ENCODE peak calls at places on chromosomes 7 and 10, in four cellular contexts. One of them, this sample, is unnamed.
A peak's percentile ranks its signal among the peaks of the same experiment; 100 is the strongest.

GRCh38 chr7:84490661-84491060 is 296.1 kb upstream of the SEMA3A start:
- DNase-seq in fibroblast of mammary gland: peak; percentile 23
- DNase-seq in AG08395: peak; percentile 70
- DNase-seq in activated CD4-positive, alpha-beta T cell treated with anti-CD3 and anti-CD28 coated beads, Interleukin-2, amount 10 ng/mL, durations not matched to agents 7 days and 5 days: no peak
- DNase-seq in this sample: peak; percentile 16

GRCh38 chr7:139731802-139732470 is 45.9 kb downstream of the HIPK2 start:
- DNase-seq in fibroblast of mammary gland: peak; percentile 97
- DNase-seq in AG08395: peak; percentile 82
- DNase-seq in activated CD4-positive, alpha-beta T cell treated with anti-CD3 and anti-CD28 coated beads, Interleukin-2, amount 10 ng/mL, durations not matched to agents 7 days and 5 days: no peak
- DNase-seq in this sample: peak; percentile 99

GRCh38 chr7:2964208-2964607 is 79.5 kb downstream of the CARD11 start:
- DNase-seq in fibroblast of mammary gland: no peak
- DNase-seq in AG08395: no peak
- DNase-seq in activated CD4-positive, alpha-beta T cell treated with anti-CD3 and anti-CD28 coated beads, Interleukin-2, amount 10 ng/mL, durations not matched to agents 7 days and 5 days: no peak
- DNase-seq in this sample: no peak

GRCh38 chr10:97270523-97271154 is 21.8 kb downstream of the ARHGAP19 start:
- DNase-seq in fibroblast of mammary gland: peak; percentile 61
- DNase-seq in AG08395: no peak
- DNase-seq in activated CD4-positive, alpha-beta T cell treated with anti-CD3 and anti-CD28 coated beads, Interleukin-2, amount 10 ng/mL, durations not matched to agents 7 days and 5 days: no peak
- DNase-seq in this sample: peak; percentile 19

GRCh38 chr10:23344251-23344841 is at the start of gene C10orf67:
- DNase-seq in fibroblast of mammary gland: peak; percentile 45
- DNase-seq in AG08395: no peak
- DNase-seq in activated CD4-positive, alpha-beta T cell treated with anti-CD3 and anti-CD28 coated beads, Interleukin-2, amount 10 ng/mL, durations not matched to agents 7 days and 5 days: peak; percentile 32
- DNase-seq in this sample: no peak

GRCh38 chr7:2738766-2739549 is 51.0 kb downstream of the AMZ1 start:
- DNase-seq in fibroblast of mammary gland: no peak
- DNase-seq in AG08395: no peak
- DNase-seq in activated CD4-positive, alpha-beta T cell treated with anti-CD3 and anti-CD28 coated beads, Interleukin-2, amount 10 ng/mL, durations not matched to agents 7 days and 5 days: no peak
- DNase-seq in this sample: no peak

GRCh38 chr7:122397381-122397780 is 92.8 kb upstream of the FEZF1 start:
- DNase-seq in fibroblast of mammary gland: no peak
- DNase-seq in AG08395: no peak
- DNase-seq in activated CD4-positive, alpha-beta T cell treated with anti-CD3 and anti-CD28 coated beads, Interleukin-2, amount 10 ng/mL, durations not matched to agents 7 days and 5 days: no peak
- DNase-seq in this sample: no peak

GRCh38 chr10:12606461-12606860 is 257.1 kb downstream of the CAMK1D start:
- DNase-seq in fibroblast of mammary gland: no peak
- DNase-seq in AG08395: peak; percentile 17
- DNase-seq in activated CD4-positive, alpha-beta T cell treated with anti-CD3 and anti-CD28 coated beads, Interleukin-2, amount 10 ng/mL, durations not matched to agents 7 days and 5 days: no peak
- DNase-seq in this sample: no peak

GRCh38 chr7:19939746-19940145 is 166.3 kb upstream of the TMEM196 start:
- DNase-seq in fibroblast of mammary gland: peak; percentile 97
- DNase-seq in AG08395: peak; percentile 90
- DNase-seq in activated CD4-positive, alpha-beta T cell treated with anti-CD3 and anti-CD28 coated beads, Interleukin-2, amount 10 ng/mL, durations not matched to agents 7 days and 5 days: no peak
- DNase-seq in this sample: peak; percentile 93

GRCh38 chr7:102165136-102165535 is 121.5 kb upstream of the SH2B2 start:
- DNase-seq in fibroblast of mammary gland: peak; percentile 12
- DNase-seq in AG08395: no peak
- DNase-seq in activated CD4-positive, alpha-beta T cell treated with anti-CD3 and anti-CD28 coated beads, Interleukin-2, amount 10 ng/mL, durations not matched to agents 7 days and 5 days: no peak
- DNase-seq in this sample: peak; percentile 20

GRCh38 chr10:66882271-66882670 is 43.6 kb upstream of the LRRTM3 start:
- DNase-seq in fibroblast of mammary gland: no peak
- DNase-seq in AG08395: no peak
- DNase-seq in activated CD4-positive, alpha-beta T cell treated with anti-CD3 and anti-CD28 coated beads, Interleukin-2, amount 10 ng/mL, durations not matched to agents 7 days and 5 days: no peak
- DNase-seq in this sample: no peak

GRCh38 chr10:102540023-102540422 is 36.3 kb downstream of the SUFU start:
- DNase-seq in fibroblast of mammary gland: peak; percentile 43
- DNase-seq in AG08395: peak; percentile 34
- DNase-seq in activated CD4-positive, alpha-beta T cell treated with anti-CD3 and anti-CD28 coated beads, Interleukin-2, amount 10 ng/mL, durations not matched to agents 7 days and 5 days: no peak
- DNase-seq in this sample: peak; percentile 17

GRCh38 chr7:104230606-104231005 is 22.8 kb upstream of the ORC5 start:
- DNase-seq in fibroblast of mammary gland: peak; percentile 45
- DNase-seq in AG08395: no peak
- DNase-seq in activated CD4-positive, alpha-beta T cell treated with anti-CD3 and anti-CD28 coated beads, Interleukin-2, amount 10 ng/mL, durations not matched to agents 7 days and 5 days: no peak
- DNase-seq in this sample: peak; percentile 54

GRCh38 chr7:111735661-111736323 is 173.5 kb upstream of the IMMP2L start:
- DNase-seq in fibroblast of mammary gland: peak; percentile 80
- DNase-seq in AG08395: peak; percentile 83
- DNase-seq in activated CD4-positive, alpha-beta T cell treated with anti-CD3 and anti-CD28 coated beads, Interleukin-2, amount 10 ng/mL, durations not matched to agents 7 days and 5 days: peak; percentile 70
- DNase-seq in this sample: peak; percentile 76

GRCh38 chr7:69714886-69715571 is 116.8 kb downstream of the AUTS2 start:
- DNase-seq in fibroblast of mammary gland: no peak
- DNase-seq in AG08395: no peak
- DNase-seq in activated CD4-positive, alpha-beta T cell treated with anti-CD3 and anti-CD28 coated beads, Interleukin-2, amount 10 ng/mL, durations not matched to agents 7 days and 5 days: no peak
- DNase-seq in this sample: no peak

GRCh38 chr10:99172130-99172738 is 63.4 kb downstream of the HPSE2 start:
- DNase-seq in fibroblast of mammary gland: peak; percentile 60
- DNase-seq in AG08395: peak; percentile 20
- DNase-seq in activated CD4-positive, alpha-beta T cell treated with anti-CD3 and anti-CD28 coated beads, Interleukin-2, amount 10 ng/mL, durations not matched to agents 7 days and 5 days: no peak
- DNase-seq in this sample: peak; percentile 16

GRCh38 chr10:132466520-132467463 is 69.8 kb downstream of the PWWP2B start:
- DNase-seq in fibroblast of mammary gland: no peak
- DNase-seq in AG08395: no peak
- DNase-seq in activated CD4-positive, alpha-beta T cell treated with anti-CD3 and anti-CD28 coated beads, Interleukin-2, amount 10 ng/mL, durations not matched to agents 7 days and 5 days: no peak
- DNase-seq in this sample: no peak

GRCh38 chr7:131600578-131600977 is 44.1 kb upstream of the PODXL start:
- DNase-seq in fibroblast of mammary gland: no peak
- DNase-seq in AG08395: peak; percentile 60
- DNase-seq in activated CD4-positive, alpha-beta T cell treated with anti-CD3 and anti-CD28 coated beads, Interleukin-2, amount 10 ng/mL, durations not matched to agents 7 days and 5 days: no peak
- DNase-seq in this sample: no peak

GRCh38 chr10:126640391-126640790 is 30.1 kb downstream of the C10orf90 start:
- DNase-seq in fibroblast of mammary gland: peak; percentile 78
- DNase-seq in AG08395: peak; percentile 24
- DNase-seq in activated CD4-positive, alpha-beta T cell treated with anti-CD3 and anti-CD28 coated beads, Interleukin-2, amount 10 ng/mL, durations not matched to agents 7 days and 5 days: no peak
- DNase-seq in this sample: peak; percentile 67

GRCh38 chr10:650691-651615 is 38.5 kb downstream of the DIP2C start:
- DNase-seq in fibroblast of mammary gland: no peak
- DNase-seq in AG08395: no peak
- DNase-seq in activated CD4-positive, alpha-beta T cell treated with anti-CD3 and anti-CD28 coated beads, Interleukin-2, amount 10 ng/mL, durations not matched to agents 7 days and 5 days: no peak
- DNase-seq in this sample: no peak

GRCh38 chr10:58177362-58177947 is 90.2 kb downstream of the IPMK start:
- DNase-seq in fibroblast of mammary gland: peak; percentile 52
- DNase-seq in AG08395: peak; percentile 50
- DNase-seq in activated CD4-positive, alpha-beta T cell treated with anti-CD3 and anti-CD28 coated beads, Interleukin-2, amount 10 ng/mL, durations not matched to agents 7 days and 5 days: no peak
- DNase-seq in this sample: peak; percentile 32